ENCODE peak calls at places on chromosome 9, in six cellular contexts. E, C, B, F, A and M are unnamed samples. For H3K4me1, the result is how much of the 10 kb centered on the place peaks cover.

GRCh38 chr9:19336166-19336565 is 43.9 kb downstream of the RPS6 start:
- DNase-seq in E (no peak), C (no peak), B (no peak), F (no peak), A (no peak), M (no peak)

GRCh38 chr9:81314525-81314924 is 374.8 kb downstream of the TLE1 start:
- DNase-seq in E (no peak), C (no peak), B (no peak), F (no peak), A (no peak), M (no peak)

GRCh38 chr9:96009690-96010477 is 134.4 kb downstream of the ERCC6L2 start:
- DNase-seq in E (no peak), C (no peak), B (no peak), F (no peak), A (peak), M (no peak)

GRCh38 chr9:105114956-105115728 is 129.3 kb upstream of the SLC44A1 start:
- DNase-seq in E (peak), C (no peak), B (peak), F (peak), A (peak), M (peak)

GRCh38 chr9:70668751-70669150 is 254.3 kb upstream of the KLF9 start:
- DNase-seq in E (no peak), C (no peak), B (no peak), F (no peak), A (peak), M (peak)

GRCh38 chr9:121607434-121608248 is 43.8 kb upstream of the DAB2IP start:
- DNase-seq in E (no peak), C (no peak), B (no peak), F (peak), A (peak), M (no peak)

GRCh38 chr9:89621031-89621430 is 16.2 kb downstream of the GADD45G start:
- DNase-seq in E (no peak), C (no peak), B (no peak), F (no peak), A (no peak), M (no peak)

GRCh38 chr9:97519441-97519970 is 18.0 kb downstream of the TMOD1 start:
- DNase-seq in E (no peak), C (no peak), B (no peak), F (peak), A (no peak), M (no peak)

GRCh38 chr9:135502873-135503321 is 2.4 kb downstream of the MRPS2 start:
- DNase-seq in E (no peak), C (no peak), B (no peak), F (peak), A (no peak), M (peak)

GRCh38 chr9:129102791-129103594 is 7.6 kb downstream of the CRAT start:
- DNase-seq in E (peak), C (peak), B (peak), F (no peak), A (peak), M (no peak)

GRCh38 chr9:121321039-121321503 is 49.0 kb downstream of the STOM start:
- DNase-seq in E (no peak), C (no peak), B (no peak), F (peak), A (peak), M (peak)

GRCh38 chr9:6305954-6306563 is 22.1 kb upstream of the TPD52L3 start:
- DNase-seq in E (no peak), C (no peak), B (no peak), F (no peak), A (peak), M (no peak)

GRCh38 chr9:135674977-135675376 is 11.9 kb downstream of the LCN9 start:
- DNase-seq in E (no peak), C (no peak), B (no peak), F (no peak), A (no peak), M (no peak)

DNA sequence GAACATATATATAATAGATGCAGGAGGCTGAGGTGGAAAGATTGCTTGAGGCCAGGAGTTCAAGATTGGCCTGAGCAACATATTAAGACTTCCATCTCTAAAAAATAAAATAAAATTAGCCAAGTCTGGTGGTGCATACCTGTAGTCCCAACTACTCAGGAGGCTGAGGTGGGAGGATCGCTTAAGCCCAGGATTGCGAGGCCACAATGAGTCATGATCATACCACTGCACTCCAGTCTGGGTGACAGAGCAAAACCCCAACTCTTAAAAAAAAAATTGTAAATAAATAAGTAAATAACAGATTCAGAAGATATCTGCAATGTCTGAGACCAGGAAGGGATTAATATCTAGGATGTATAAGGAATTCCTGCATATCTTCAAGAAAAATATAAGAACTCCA is 19.4 kb downstream of the B4GALT1 start:
- DNase-seq in E (no peak), C (no peak), B (no peak), F (peak), A (no peak), M (peak)
- H3K4me1 ChIP-seq in E (under half), C (under half), B (under half), F (half or more), A (under half), M (under half)

GRCh38 chr9:73050062-73050814 is 97.4 kb upstream of the ALDH1A1 start:
- DNase-seq in E (no peak), C (no peak), B (no peak), F (no peak), A (peak), M (no peak)
- H3K4me3 ChIP-seq in E (no peak), C (no peak), B (no peak), F (no peak), A (no peak), M (no peak)

DNA sequence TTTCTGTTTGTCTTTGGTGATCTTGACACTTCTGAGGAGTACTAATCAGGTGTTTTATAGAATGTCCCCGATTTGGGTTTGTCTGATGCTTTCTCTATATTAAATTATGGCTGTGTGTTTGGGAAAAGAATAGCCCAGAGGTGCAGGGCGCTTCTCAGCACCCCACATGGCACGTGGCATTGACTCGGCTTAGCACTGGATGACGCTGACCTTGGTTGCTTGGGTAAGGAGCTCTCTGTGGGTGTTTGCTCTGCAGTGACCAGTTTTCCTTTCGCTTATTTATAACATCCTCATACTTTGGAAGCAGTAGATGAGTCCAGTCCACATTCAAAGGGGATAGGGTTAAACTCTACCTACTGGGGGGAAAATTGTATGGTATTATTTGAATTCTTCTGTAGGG is 12.5 kb upstream of the FAM120AOS start:
- DNase-seq in E (no peak), C (peak), B (no peak), F (no peak), A (no peak), M (no peak)
- H3K27ac ChIP-seq in E (no peak), C (no peak), B (peak), F (no peak), A (no peak), M (no peak)

DNA sequence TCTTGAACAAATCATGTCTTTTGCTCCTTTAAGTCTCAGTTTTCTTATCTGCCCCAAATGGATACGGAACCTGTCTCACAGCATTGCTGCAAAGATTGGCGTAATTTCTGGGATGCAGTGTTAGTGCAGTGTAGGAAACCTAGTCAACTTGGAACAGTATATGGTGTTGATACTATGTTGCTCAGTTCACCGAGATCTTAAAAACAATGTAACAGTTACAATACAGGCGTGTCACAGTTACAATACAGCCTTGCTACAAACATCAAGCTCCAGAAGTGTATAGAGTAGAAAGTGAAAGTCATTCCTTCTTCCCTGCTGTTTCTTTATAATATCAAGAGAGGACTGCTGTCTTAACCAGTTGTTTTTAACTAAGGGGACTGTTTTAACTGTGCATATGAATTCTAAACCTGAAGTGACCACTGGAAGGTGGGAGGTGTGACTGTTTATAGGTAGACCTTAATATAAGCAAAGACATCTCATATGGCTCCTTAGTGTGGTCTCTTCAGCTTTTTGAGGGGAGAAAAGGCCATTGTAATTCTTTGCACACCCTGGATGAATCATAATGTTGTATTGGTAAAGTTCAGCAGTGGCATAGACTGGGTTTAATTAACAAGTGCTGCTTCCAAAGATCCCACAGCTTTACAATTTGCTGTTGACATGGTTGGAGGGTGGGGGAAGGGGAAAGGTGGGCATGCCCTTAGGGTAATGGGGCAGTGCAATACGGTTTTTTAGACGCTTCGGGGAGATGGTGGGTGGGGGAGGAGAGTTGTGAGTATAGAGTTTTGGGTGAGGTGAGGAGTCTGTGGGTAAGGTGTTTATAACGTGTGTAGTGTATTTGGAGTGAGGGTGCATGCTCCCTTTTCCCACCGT is 12.9 kb downstream of the PRRC2B start:
- DNase-seq in E (no peak), C (no peak), B (no peak), F (no peak), A (peak), M (no peak)
- H3K4me1 ChIP-seq in E (under half), C (half or more), B (under half), F (half or more), A (half or more), M (half or more)

GRCh38 chr9:132588098-132588497 is 5.7 kb downstream of the BARHL1 start:
- DNase-seq in E (no peak), C (no peak), B (no peak), F (no peak), A (no peak), M (no peak)
- H3K4me3 ChIP-seq in E (no peak), C (no peak), B (no peak), F (no peak), A (no peak), M (no peak)

GRCh38 chr9:109868722-109869121 is 88.7 kb downstream of the PALM2AKAP2 start:
- DNase-seq in E (no peak), C (no peak), B (no peak), F (no peak), A (peak), M (no peak)
- H3K27ac ChIP-seq in E (peak), C (no peak), B (no peak), F (no peak), A (no peak), M (no peak)

GRCh38 chr9:114080773-114081440 is 2.8 kb upstream of the AMBP start:
- DNase-seq in E (peak), C (peak), B (peak), F (peak), A (no peak), M (no peak)
- H3K4me1 ChIP-seq in E (under half), C (under half), B (under half), F (under half), A (under half), M (under half)

DNA sequence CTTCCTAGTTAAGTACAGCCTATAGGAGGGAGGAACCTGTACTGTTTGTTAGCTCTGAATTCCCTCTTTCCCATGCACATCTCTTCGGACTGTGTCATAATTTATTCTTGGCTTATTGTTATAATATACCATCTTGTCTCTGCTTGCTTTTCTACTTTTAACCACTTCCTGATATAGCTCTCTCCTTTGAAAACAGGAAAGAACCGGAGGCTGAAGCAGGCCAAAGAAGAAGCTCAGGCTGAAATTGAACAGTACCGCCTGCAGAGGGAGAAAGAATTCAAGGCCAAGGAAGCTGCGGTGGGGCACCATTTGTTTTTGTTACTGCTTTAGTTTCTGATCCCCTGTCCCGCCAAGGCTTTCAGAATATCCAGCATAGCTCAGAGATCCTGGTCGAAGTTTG is 4.8 kb downstream of the ATP6V1G1 start:
- DNase-seq in E (no peak), C (no peak), B (no peak), F (no peak), A (peak), M (no peak)
- H3K4me3 ChIP-seq in E (no peak), C (no peak), B (no peak), F (no peak), A (no peak), M (no peak)